ENCODE peak calls at places on chromosome 21, in nine cellular contexts. Q is germinal center, V is progenitor cell of endocrine pancreas, C is NCI-H2029 treated with DMSO at 0.1 percent for 48 hours, T is amniotic stem cell, G is omental fat pad, N is hypothalamus, A is LHCN-M2, U is NCI-H1436. D is an unnamed sample.

GRCh38 chr21:15659768-15660423 is 69.9 kb upstream of the USP25 start:
- DNase-seq in Q (no peak), V (no peak), C (no peak), T (no peak), G (no peak), N (no peak), A (peak), U (no peak), D (no peak)

GRCh38 chr21:20010691-20011200 is 987.5 kb upstream of the NCAM2 start:
- DNase-seq in Q (no peak), V (no peak), C (no peak), T (no peak), G (no peak), N (no peak), A (no peak), U (no peak), D (no peak)

GRCh38 chr21:33018707-33019455 is 6.9 kb upstream of the OLIG2 start:
- DNase-seq in Q (no peak), V (no peak), C (no peak), T (no peak), G (no peak), N (no peak), A (no peak), U (no peak), D (no peak)

GRCh38 chr21:34913786-34914185 is 135.3 kb downstream of the RUNX1 start:
- DNase-seq in Q (no peak), V (no peak), C (no peak), T (no peak), G (no peak), N (no peak), A (no peak), U (no peak), D (no peak)

GRCh38 chr21:27108228-27108627 is 141.3 kb upstream of the ADAMTS5 start:
- DNase-seq in Q (no peak), V (no peak), C (no peak), T (no peak), G (no peak), N (no peak), A (peak), U (no peak), D (no peak)

GRCh38 chr21:45280969-45281368 is 6.7 kb downstream of the POFUT2 start:
- DNase-seq in Q (no peak), V (no peak), C (no peak), T (no peak), G (no peak), N (no peak), A (no peak), U (no peak), D (no peak)

GRCh38 chr21:31686272-31686913 is 26.9 kb downstream of the SOD1 start:
- DNase-seq in Q (no peak), V (no peak), C (no peak), T (no peak), G (no peak), N (no peak), A (no peak), U (no peak), D (no peak)

GRCh38 chr21:29246614-29247013 is 52.1 kb upstream of the BACH1 start:
- DNase-seq in Q (no peak), V (no peak), C (no peak), T (no peak), G (no peak), N (no peak), A (no peak), U (no peak), D (no peak)

GRCh38 chr21:41217656-41218380 is 49.9 kb downstream of the BACE2 start:
- DNase-seq in Q (no peak), V (no peak), C (no peak), T (peak), G (no peak), N (no peak), A (no peak), U (no peak), D (no peak)

GRCh38 chr21:42703936-42704335 is 50.5 kb downstream of the PDE9A start:
- DNase-seq in Q (no peak), V (no peak), C (no peak), T (no peak), G (no peak), N (no peak), A (no peak), U (no peak), D (no peak)

GRCh38 chr21:44415073-44416025 is 40.0 kb upstream of the LRRC3 start:
- DNase-seq in Q (no peak), V (no peak), C (no peak), T (no peak), G (no peak), N (no peak), A (no peak), U (no peak), D (no peak)

GRCh38 chr21:44317871-44318270 is 18.0 kb downstream of the PFKL start:
- DNase-seq in Q (no peak), V (no peak), C (no peak), T (no peak), G (no peak), N (no peak), A (no peak), U (no peak), D (no peak)

GRCh38 chr21:35509004-35509704 is 460.1 kb upstream of the RUNX1 start:
- DNase-seq in Q (no peak), V (no peak), C (no peak), T (no peak), G (no peak), N (no peak), A (no peak), U (no peak), D (no peak)

GRCh38 chr21:29155933-29156260 is 25.5 kb downstream of the MAP3K7CL start:
- DNase-seq in Q (no peak), V (no peak), C (no peak), T (no peak), G (no peak), N (no peak), A (no peak), U (no peak), D (no peak)

GRCh38 chr21:41848533-41848932 is 30.6 kb downstream of the PRDM15 start:
- DNase-seq in Q (no peak), V (no peak), C (no peak), T (no peak), G (no peak), N (no peak), A (no peak), U (no peak), D (no peak)

GRCh38 chr21:38159355-38159754 is 97.4 kb upstream of the KCNJ15 start:
- DNase-seq in Q (peak), V (peak), C (peak), T (peak), G (peak), N (no peak), A (peak), U (peak), D (no peak)

GRCh38 chr21:24424786-24425185 is 1182.5 kb downstream of the MRPL39 start:
- DNase-seq in Q (no peak), V (no peak), C (no peak), T (no peak), G (no peak), N (no peak), A (no peak), U (no peak), D (no peak)

GRCh38 chr21:41061701-41062100 is 106.3 kb upstream of the BACE2 start:
- DNase-seq in Q (no peak), V (no peak), C (no peak), T (no peak), G (no peak), N (no peak), A (no peak), U (no peak), D (no peak)

GRCh38 chr21:31347435-31348032 is 3.5 kb upstream of the TIAM1 start:
- DNase-seq in Q (no peak), V (no peak), C (peak), T (no peak), G (no peak), N (no peak), A (peak), U (no peak), D (no peak)

GRCh38 chr21:26769613-26770188 is 75.5 kb downstream of the ADAMTS1 start:
- DNase-seq in Q (no peak), V (no peak), C (no peak), T (peak), G (no peak), N (no peak), A (peak), U (no peak), D (no peak)

GRCh38 chr21:45821315-45822001 is 160.1 kb upstream of the COL6A1 start:
- DNase-seq in Q (no peak), V (no peak), C (no peak), T (no peak), G (no peak), N (no peak), A (no peak), U (no peak), D (no peak)

GRCh38 chr21:17813353-17813752 is 5.8 kb downstream of the C21orf91 start:
- DNase-seq in Q (no peak), V (no peak), C (no peak), T (no peak), G (no peak), N (no peak), A (no peak), U (no peak), D (no peak)